ENCODE peak calls at places on chromosomes 7 and 10, in nine cellular contexts. R is astrocyte; B is dorsolateral prefrontal cortex; J is AG09319; A is HL-60; U is nephron progenitor cell; K is upper lobe of right lung; W is stomach; T is CD4-positive, alpha-beta T cell. N is an unnamed sample.

GRCh38 chr10:68423522-68423921 is 16.4 kb upstream of the RUFY2 start:
- DNase-seq in R (no peak), B (no peak), J (no peak), A (no peak), U (no peak), K (no peak), W (no peak), T (peak), N (no peak)

GRCh38 chr7:129401968-129402860 is 32.0 kb upstream of the STRIP2 start:
- DNase-seq in R (no peak), B (no peak), J (no peak), A (no peak), U (no peak), K (no peak), W (no peak), T (no peak), N (no peak)

GRCh38 chr10:52525761-52526160 is 211.7 kb downstream of the DKK1 start:
- DNase-seq in R (peak), B (no peak), J (peak), A (no peak), U (no peak), K (no peak), W (no peak), T (no peak), N (no peak)

GRCh38 chr10:17665742-17666141 is 21.8 kb downstream of the STAM start:
- DNase-seq in R (peak), B (no peak), J (peak), A (no peak), U (no peak), K (no peak), W (no peak), T (no peak), N (no peak)

GRCh38 chr10:78656397-78656796 is 412.4 kb upstream of the ZMIZ1 start:
- DNase-seq in R (no peak), B (no peak), J (no peak), A (no peak), U (peak), K (no peak), W (no peak), T (no peak), N (no peak)

GRCh38 chr10:126391162-126391880 is 3.0 kb upstream of the ADAM12 start:
- DNase-seq in R (no peak), B (no peak), J (no peak), A (no peak), U (no peak), K (no peak), W (no peak), T (no peak), N (no peak)

GRCh38 chr7:69732203-69732602 is 133.9 kb downstream of the AUTS2 start:
- DNase-seq in R (peak), B (no peak), J (no peak), A (no peak), U (no peak), K (no peak), W (peak), T (no peak), N (no peak)

GRCh38 chr7:37310322-37311080 is 138.2 kb downstream of the ELMO1 start:
- DNase-seq in R (no peak), B (no peak), J (no peak), A (no peak), U (no peak), K (no peak), W (no peak), T (no peak), N (no peak)

GRCh38 chr7:117076426-117076943 is 123.2 kb downstream of the ST7 start:
- DNase-seq in R (no peak), B (no peak), J (no peak), A (no peak), U (no peak), K (peak), W (no peak), T (no peak), N (no peak)

GRCh38 chr10:35040761-35041501 is 49.2 kb downstream of the CUL2 start:
- DNase-seq in R (peak), B (no peak), J (no peak), A (no peak), U (no peak), K (no peak), W (no peak), T (no peak), N (no peak)

GRCh38 chr10:126101744-126102143 is 205.4 kb downstream of the FANK1 start:
- DNase-seq in R (no peak), B (no peak), J (no peak), A (no peak), U (no peak), K (no peak), W (no peak), T (no peak), N (peak)

GRCh38 chr7:80722596-80723141 is 84.2 kb downstream of the CD36 start:
- DNase-seq in R (peak), B (no peak), J (peak), A (no peak), U (no peak), K (peak), W (peak), T (no peak), N (peak)

GRCh38 chr7:47988496-47989386 is 9.3 kb upstream of the HUS1 start:
- DNase-seq in R (no peak), B (no peak), J (no peak), A (no peak), U (no peak), K (no peak), W (no peak), T (no peak), N (no peak)

GRCh38 chr10:132696204-132696603 is 89.7 kb downstream of the NKX6-2 start:
- DNase-seq in R (no peak), B (no peak), J (no peak), A (no peak), U (no peak), K (peak), W (no peak), T (no peak), N (no peak)

GRCh38 chr7:149489391-149490024 is 8.1 kb downstream of the ZNF746 start:
- DNase-seq in R (no peak), B (no peak), J (no peak), A (no peak), U (no peak), K (no peak), W (no peak), T (no peak), N (no peak)
- TF ChIP-seq CTCF in R (no peak), B (no peak), J (no peak), A (no peak), U (no peak), K (peak), W (no peak), T (no peak), N (no peak)

GRCh38 chr10:84540617-84541288 is 212.4 kb downstream of the CCSER2 start:
- DNase-seq in R (peak), B (peak), J (peak), A (no peak), U (peak), K (peak), W (peak), T (peak), N (peak)
- TF ChIP-seq CTCF in R (peak), B (peak), J (peak), A (peak), U (peak), K (peak), W (peak), T (peak), N (peak)

GRCh38 chr10:117112220-117112619 is 25.9 kb downstream of the VAX1 start:
- DNase-seq in R (no peak), B (no peak), J (no peak), A (no peak), U (no peak), K (no peak), W (no peak), T (no peak), N (no peak)
- TF ChIP-seq CTCF in R (peak), B (peak), J (peak), A (no peak), U (no peak), K (no peak), W (peak), T (no peak), N (no peak)

GRCh38 chr10:11454958-11455566 is 156.4 kb downstream of the USP6NL start:
- DNase-seq in R (no peak), B (no peak), J (no peak), A (no peak), U (no peak), K (no peak), W (no peak), T (no peak), N (no peak)
- TF ChIP-seq CTCF in R (no peak), B (no peak), J (no peak), A (no peak), U (peak), K (peak), W (no peak), T (no peak), N (no peak)